ENCODE peak calls at places on chromosomes 16 and 17, in nine cellular contexts. One of them, this sample, is unnamed.

GRCh38 chr16:5062051-5062450 is 3.7 kb downstream of the C16orf89 start:
- DNase-seq in breast epithelium: no peak
- DNase-seq in H1: no peak
- DNase-seq in heart left ventricle: no peak
- DNase-seq in tibial nerve: no peak
- DNase-seq in ovary: no peak
- DNase-seq in gastrocnemius medialis: no peak
- DNase-seq in testis: no peak
- DNase-seq in IMR-90: no peak
- DNase-seq in this sample: no peak

GRCh38 chr16:10036951-10037350 is 145.3 kb downstream of the GRIN2A start:
- DNase-seq in testis: no peak
- DNase-seq in H1: no peak
- DNase-seq in gastrocnemius medialis: no peak
- DNase-seq in ovary: no peak
- DNase-seq in heart left ventricle: no peak
- DNase-seq in IMR-90: no peak
- DNase-seq in tibial nerve: no peak
- DNase-seq in breast epithelium: no peak
- DNase-seq in this sample: no peak

GRCh38 chr17:29574732-29575510 is 6.4 kb downstream of the TP53I13 start:
- DNase-seq in breast epithelium: peak
- DNase-seq in gastrocnemius medialis: no peak
- DNase-seq in IMR-90: no peak
- DNase-seq in heart left ventricle: peak
- DNase-seq in testis: no peak
- DNase-seq in tibial nerve: no peak
- DNase-seq in ovary: no peak
- DNase-seq in H1: no peak
- DNase-seq in this sample: no peak

GRCh38 chr17:17395246-17395802 is 81.5 kb upstream of the MED9 start:
- DNase-seq in testis: no peak
- DNase-seq in H1: no peak
- DNase-seq in gastrocnemius medialis: no peak
- DNase-seq in IMR-90: no peak
- DNase-seq in breast epithelium: no peak
- DNase-seq in heart left ventricle: no peak
- DNase-seq in ovary: no peak
- DNase-seq in tibial nerve: peak
- DNase-seq in this sample: no peak

GRCh38 chr17:336110-337021 is 16.2 kb downstream of the RPH3AL start:
- DNase-seq in tibial nerve: peak
- DNase-seq in IMR-90: no peak
- DNase-seq in heart left ventricle: peak
- DNase-seq in gastrocnemius medialis: no peak
- DNase-seq in ovary: peak
- DNase-seq in breast epithelium: peak
- DNase-seq in H1: no peak
- DNase-seq in testis: peak
- DNase-seq in this sample: no peak

GRCh38 chr17:71535311-71535710 is 585.5 kb upstream of the SOX9 start:
- DNase-seq in H1: no peak
- DNase-seq in gastrocnemius medialis: no peak
- DNase-seq in ovary: no peak
- DNase-seq in heart left ventricle: no peak
- DNase-seq in testis: no peak
- DNase-seq in IMR-90: no peak
- DNase-seq in tibial nerve: no peak
- DNase-seq in breast epithelium: no peak
- DNase-seq in this sample: no peak

GRCh38 chr17:57455063-57455914 is 199.0 kb downstream of the MSI2 start:
- DNase-seq in ovary: no peak
- DNase-seq in testis: peak
- DNase-seq in tibial nerve: no peak
- DNase-seq in gastrocnemius medialis: no peak
- DNase-seq in heart left ventricle: no peak
- DNase-seq in H1: no peak
- DNase-seq in IMR-90: peak
- DNase-seq in breast epithelium: no peak
- DNase-seq in this sample: no peak

GRCh38 chr17:45046536-45047125 is 4.8 kb downstream of the DCAKD start:
- DNase-seq in ovary: no peak
- DNase-seq in H1: no peak
- DNase-seq in IMR-90: peak
- DNase-seq in heart left ventricle: no peak
- DNase-seq in testis: no peak
- DNase-seq in breast epithelium: no peak
- DNase-seq in tibial nerve: no peak
- DNase-seq in gastrocnemius medialis: no peak
- DNase-seq in this sample: no peak

GRCh38 chr16:56288019-56288418 is 96.7 kb downstream of the GNAO1 start:
- DNase-seq in gastrocnemius medialis: no peak
- DNase-seq in breast epithelium: no peak
- DNase-seq in heart left ventricle: no peak
- DNase-seq in ovary: no peak
- DNase-seq in H1: no peak
- DNase-seq in tibial nerve: no peak
- DNase-seq in IMR-90: no peak
- DNase-seq in testis: no peak
- DNase-seq in this sample: no peak

GRCh38 chr16:72475688-72476087 is 303.7 kb upstream of the PMFBP1 start:
- DNase-seq in heart left ventricle: no peak
- DNase-seq in H1: no peak
- DNase-seq in tibial nerve: no peak
- DNase-seq in gastrocnemius medialis: no peak
- DNase-seq in ovary: no peak
- DNase-seq in breast epithelium: no peak
- DNase-seq in testis: no peak
- DNase-seq in IMR-90: no peak
- DNase-seq in this sample: no peak

GRCh38 chr17:8126306-8127066 is 2.6 kb upstream of the HES7 start:
- DNase-seq in breast epithelium: no peak
- DNase-seq in IMR-90: peak
- DNase-seq in gastrocnemius medialis: no peak
- DNase-seq in testis: peak
- DNase-seq in ovary: peak
- DNase-seq in tibial nerve: peak
- DNase-seq in heart left ventricle: no peak
- DNase-seq in H1: peak
- DNase-seq in this sample: no peak

GRCh38 chr17:41528959-41529353 is 848 bp upstream of the KRT19 start:
- DNase-seq in ovary: no peak
- DNase-seq in gastrocnemius medialis: no peak
- DNase-seq in heart left ventricle: no peak
- DNase-seq in H1: no peak
- DNase-seq in IMR-90: no peak
- DNase-seq in testis: no peak
- DNase-seq in breast epithelium: no peak
- DNase-seq in tibial nerve: no peak
- DNase-seq in this sample: no peak

GRCh38 chr16:54546481-54546880 is 259.9 kb upstream of the IRX3 start:
- DNase-seq in gastrocnemius medialis: no peak
- DNase-seq in tibial nerve: no peak
- DNase-seq in ovary: no peak
- DNase-seq in H1: no peak
- DNase-seq in IMR-90: no peak
- DNase-seq in breast epithelium: no peak
- DNase-seq in heart left ventricle: no peak
- DNase-seq in testis: no peak
- DNase-seq in this sample: no peak

GRCh38 chr17:8629371-8630226 is 926 bp downstream of the MYH10 start:
- DNase-seq in ovary: peak
- DNase-seq in gastrocnemius medialis: no peak
- DNase-seq in tibial nerve: no peak
- DNase-seq in testis: peak
- DNase-seq in IMR-90: no peak
- DNase-seq in H1: peak
- DNase-seq in breast epithelium: no peak
- DNase-seq in heart left ventricle: peak
- DNase-seq in this sample: no peak

GRCh38 chr16:58375386-58375785 is 16.9 kb upstream of the GINS3 start:
- DNase-seq in tibial nerve: no peak
- DNase-seq in ovary: no peak
- DNase-seq in H1: no peak
- DNase-seq in breast epithelium: no peak
- DNase-seq in IMR-90: no peak
- DNase-seq in gastrocnemius medialis: no peak
- DNase-seq in heart left ventricle: no peak
- DNase-seq in testis: no peak
- DNase-seq in this sample: no peak

GRCh38 chr17:58840820-58841612 is 85.4 kb downstream of the PPM1E start:
- DNase-seq in tibial nerve: no peak
- DNase-seq in ovary: no peak
- DNase-seq in IMR-90: no peak
- DNase-seq in testis: no peak
- DNase-seq in H1: no peak
- DNase-seq in breast epithelium: no peak
- DNase-seq in heart left ventricle: no peak
- DNase-seq in gastrocnemius medialis: no peak
- DNase-seq in this sample: no peak

GRCh38 chr16:24701521-24701951 is 27.9 kb upstream of the TNRC6A start:
- DNase-seq in heart left ventricle: no peak
- DNase-seq in gastrocnemius medialis: peak
- DNase-seq in breast epithelium: no peak
- DNase-seq in testis: no peak
- DNase-seq in ovary: peak
- DNase-seq in IMR-90: peak
- DNase-seq in H1: no peak
- DNase-seq in tibial nerve: no peak
- DNase-seq in this sample: no peak
- TF ChIP-seq POLR2A in heart left ventricle: no peak
- TF ChIP-seq POLR2A in gastrocnemius medialis: no peak
- TF ChIP-seq POLR2A in breast epithelium: no peak
- TF ChIP-seq POLR2A in testis: no peak
- TF ChIP-seq POLR2A in ovary: no peak
- TF ChIP-seq POLR2A in IMR-90: no peak
- TF ChIP-seq POLR2A in H1: no peak
- TF ChIP-seq POLR2A in tibial nerve: no peak
- TF ChIP-seq POLR2A in this sample: no peak

GRCh38 chr16:30565984-30566383 is 5.5 kb downstream of the ZNF688 start:
- DNase-seq in H1: no peak
- DNase-seq in tibial nerve: no peak
- DNase-seq in heart left ventricle: no peak
- DNase-seq in breast epithelium: no peak
- DNase-seq in IMR-90: no peak
- DNase-seq in ovary: no peak
- DNase-seq in testis: no peak
- DNase-seq in gastrocnemius medialis: no peak
- DNase-seq in this sample: no peak

GRCh38 chr16:30567160-30567990 is 4.1 kb downstream of the ZNF688 start:
- DNase-seq in heart left ventricle: no peak
- DNase-seq in IMR-90: peak
- DNase-seq in ovary: no peak
- DNase-seq in gastrocnemius medialis: no peak
- DNase-seq in testis: no peak
- DNase-seq in breast epithelium: no peak
- DNase-seq in H1: no peak
- DNase-seq in tibial nerve: no peak
- DNase-seq in this sample: peak

GRCh38 chr16:30569746-30570325 is 1.7 kb downstream of the ZNF688 start:
- DNase-seq in H1: no peak
- DNase-seq in testis: no peak
- DNase-seq in heart left ventricle: no peak
- DNase-seq in tibial nerve: no peak
- DNase-seq in breast epithelium: no peak
- DNase-seq in gastrocnemius medialis: no peak
- DNase-seq in IMR-90: no peak
- DNase-seq in ovary: peak
- DNase-seq in this sample: no peak

GRCh38 chr16:30566531-30566930 is 5.0 kb downstream of the ZNF688 start:
- DNase-seq in H1: no peak
- DNase-seq in IMR-90: no peak
- DNase-seq in heart left ventricle: no peak
- DNase-seq in gastrocnemius medialis: no peak
- DNase-seq in testis: no peak
- DNase-seq in ovary: no peak
- DNase-seq in tibial nerve: no peak
- DNase-seq in breast epithelium: no peak
- DNase-seq in this sample: no peak

GRCh38 chr16:30567991-30568638 is 3.4 kb downstream of the ZNF688 start:
- DNase-seq in testis: no peak
- DNase-seq in ovary: no peak
- DNase-seq in gastrocnemius medialis: no peak
- DNase-seq in breast epithelium: no peak
- DNase-seq in IMR-90: peak
- DNase-seq in tibial nerve: no peak
- DNase-seq in H1: no peak
- DNase-seq in heart left ventricle: no peak
- DNase-seq in this sample: peak
- TF ChIP-seq POLR2A in testis: no peak
- TF ChIP-seq POLR2A in ovary: no peak
- TF ChIP-seq POLR2A in gastrocnemius medialis: no peak
- TF ChIP-seq POLR2A in breast epithelium: no peak
- TF ChIP-seq POLR2A in IMR-90: no peak
- TF ChIP-seq POLR2A in tibial nerve: no peak
- TF ChIP-seq POLR2A in H1: no peak
- TF ChIP-seq POLR2A in heart left ventricle: no peak
- TF ChIP-seq POLR2A in this sample: no peak

GRCh38 chr17:67441052-67441738 is 64.1 kb downstream of the PITPNC1 start:
- DNase-seq in H1: no peak
- DNase-seq in testis: no peak
- DNase-seq in tibial nerve: no peak
- DNase-seq in ovary: no peak
- DNase-seq in gastrocnemius medialis: no peak
- DNase-seq in breast epithelium: no peak
- DNase-seq in IMR-90: peak
- DNase-seq in heart left ventricle: no peak
- DNase-seq in this sample: peak
- TF ChIP-seq POLR2A in H1: no peak
- TF ChIP-seq POLR2A in testis: no peak
- TF ChIP-seq POLR2A in tibial nerve: no peak
- TF ChIP-seq POLR2A in ovary: no peak
- TF ChIP-seq POLR2A in gastrocnemius medialis: no peak
- TF ChIP-seq POLR2A in breast epithelium: no peak
- TF ChIP-seq POLR2A in IMR-90: peak
- TF ChIP-seq POLR2A in heart left ventricle: no peak
- TF ChIP-seq POLR2A in this sample: no peak

DNA sequence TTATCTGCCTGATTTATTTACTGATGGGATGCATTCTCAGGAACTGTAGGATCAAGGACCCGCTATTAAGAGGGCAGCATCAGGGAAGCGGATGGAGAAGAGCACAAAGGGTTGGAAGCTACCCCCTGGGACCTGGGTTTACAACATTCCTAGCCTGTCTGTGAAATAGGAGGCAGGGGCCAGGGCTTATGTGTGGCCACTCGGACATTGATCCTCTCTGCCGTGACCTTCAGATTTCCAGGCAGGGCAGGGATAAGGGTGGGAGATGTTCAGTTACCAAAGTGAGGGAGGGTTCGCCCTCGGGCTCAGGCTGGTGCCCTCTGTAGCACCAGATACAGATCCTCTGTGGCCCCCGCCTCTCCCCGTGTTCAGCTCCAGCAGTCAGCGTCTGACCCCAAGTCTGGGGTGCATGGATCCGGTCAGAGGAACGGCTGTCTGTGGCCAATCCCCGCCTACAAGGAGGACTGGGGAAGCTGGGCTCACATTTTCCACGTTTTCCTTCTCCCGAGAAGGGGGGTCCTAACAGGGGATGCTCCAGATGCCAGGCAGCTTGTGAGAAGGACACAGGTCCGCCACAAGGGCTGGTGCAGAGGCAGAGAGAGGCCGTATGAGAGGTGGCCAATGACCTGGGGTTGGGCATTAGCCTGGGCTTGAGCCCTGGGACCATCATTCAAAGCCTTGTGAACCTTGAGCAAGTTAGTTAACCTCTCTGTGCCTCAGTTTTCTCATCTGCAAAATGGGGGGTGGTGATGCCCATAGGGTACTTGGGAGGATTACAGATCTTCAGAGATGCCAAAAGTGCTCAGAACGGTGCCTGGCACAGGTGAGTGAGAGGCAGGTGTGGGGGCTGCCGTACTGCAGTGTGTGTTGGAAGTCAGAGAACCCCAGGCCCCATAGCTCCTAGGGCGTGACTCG is 48.3 kb downstream of the ATP2C2 start:
- DNase-seq in ovary: no peak
- DNase-seq in gastrocnemius medialis: no peak
- DNase-seq in IMR-90: no peak
- DNase-seq in tibial nerve: no peak
- DNase-seq in heart left ventricle: no peak
- DNase-seq in H1: no peak
- DNase-seq in breast epithelium: no peak
- DNase-seq in testis: no peak
- DNase-seq in this sample: no peak
- TF ChIP-seq POLR2A in ovary: no peak
- TF ChIP-seq POLR2A in gastrocnemius medialis: no peak
- TF ChIP-seq POLR2A in IMR-90: no peak
- TF ChIP-seq POLR2A in tibial nerve: no peak
- TF ChIP-seq POLR2A in heart left ventricle: no peak
- TF ChIP-seq POLR2A in H1: no peak
- TF ChIP-seq POLR2A in breast epithelium: no peak
- TF ChIP-seq POLR2A in testis: no peak
- TF ChIP-seq POLR2A in this sample: no peak